ENCODE peak calls at places on chromosomes 5 and 9, in eight cellular contexts. One of them, this sample, is unnamed.
A peak's percentile ranks its signal among the peaks of the same experiment; 100 is the strongest.

GRCh38 chr9:96071245-96072124 is 196.0 kb downstream of the ERCC6L2 start:
- DNase-seq in pancreas: no peak
- DNase-seq in testis: peak; percentile 61
- DNase-seq in mammary epithelial cell: peak; percentile 17
- DNase-seq in endothelial cell: peak; percentile 51
- DNase-seq in PC-9: no peak
- DNase-seq in A549: peak; percentile 58
- DNase-seq in OCI-LY7: peak; percentile 16
- DNase-seq in this sample: no peak

GRCh38 chr5:23820764-23821471 is 313.5 kb downstream of the PRDM9 start:
- DNase-seq in pancreas: no peak
- DNase-seq in testis: no peak
- DNase-seq in mammary epithelial cell: peak; percentile 53
- DNase-seq in endothelial cell: no peak
- DNase-seq in PC-9: no peak
- DNase-seq in A549: peak; percentile 58
- DNase-seq in OCI-LY7: peak; percentile 1
- DNase-seq in this sample: no peak

GRCh38 chr9:124351672-124352468 is 63.4 kb downstream of the PSMB7 start:
- DNase-seq in pancreas: no peak
- DNase-seq in testis: no peak
- DNase-seq in mammary epithelial cell: no peak
- DNase-seq in endothelial cell: no peak
- DNase-seq in PC-9: no peak
- DNase-seq in A549: no peak
- DNase-seq in OCI-LY7: no peak
- DNase-seq in this sample: no peak

GRCh38 chr5:35223777-35224395 is 6.4 kb downstream of the PRLR start:
- DNase-seq in pancreas: no peak
- DNase-seq in testis: no peak
- DNase-seq in mammary epithelial cell: no peak
- DNase-seq in endothelial cell: no peak
- DNase-seq in PC-9: no peak
- DNase-seq in A549: no peak
- DNase-seq in OCI-LY7: no peak
- DNase-seq in this sample: no peak

GRCh38 chr5:90285581-90285980 is 124.0 kb downstream of the CETN3 start:
- DNase-seq in pancreas: no peak
- DNase-seq in testis: no peak
- DNase-seq in mammary epithelial cell: no peak
- DNase-seq in endothelial cell: no peak
- DNase-seq in PC-9: no peak
- DNase-seq in A549: no peak
- DNase-seq in OCI-LY7: no peak
- DNase-seq in this sample: no peak

GRCh38 chr9:133108794-133109641 is 12.0 kb downstream of the RALGDS start:
- DNase-seq in pancreas: no peak
- DNase-seq in testis: no peak
- DNase-seq in mammary epithelial cell: no peak
- DNase-seq in endothelial cell: no peak
- DNase-seq in PC-9: no peak
- DNase-seq in A549: no peak
- DNase-seq in OCI-LY7: no peak
- DNase-seq in this sample: no peak

GRCh38 chr5:125891326-125891725 is 531.9 kb upstream of the GRAMD2B start:
- DNase-seq in pancreas: no peak
- DNase-seq in testis: no peak
- DNase-seq in mammary epithelial cell: peak; percentile 57
- DNase-seq in endothelial cell: no peak
- DNase-seq in PC-9: no peak
- DNase-seq in A549: no peak
- DNase-seq in OCI-LY7: no peak
- DNase-seq in this sample: no peak

GRCh38 chr5:10595305-10595677 is 31.4 kb downstream of the ANKRD33B start:
- DNase-seq in pancreas: no peak
- DNase-seq in testis: no peak
- DNase-seq in mammary epithelial cell: peak; percentile 17
- DNase-seq in endothelial cell: no peak
- DNase-seq in PC-9: no peak
- DNase-seq in A549: no peak
- DNase-seq in OCI-LY7: no peak
- DNase-seq in this sample: no peak

GRCh38 chr5:109566361-109566760 is 123.4 kb upstream of the MAN2A1 start:
- DNase-seq in pancreas: no peak
- DNase-seq in testis: no peak
- DNase-seq in mammary epithelial cell: peak; percentile 78
- DNase-seq in endothelial cell: no peak
- DNase-seq in PC-9: no peak
- DNase-seq in A549: no peak
- DNase-seq in OCI-LY7: no peak
- DNase-seq in this sample: no peak

GRCh38 chr5:16957305-16958165 is 21.4 kb upstream of the MYO10 start:
- DNase-seq in pancreas: no peak
- DNase-seq in testis: peak; percentile 59
- DNase-seq in mammary epithelial cell: peak; percentile 93
- DNase-seq in endothelial cell: no peak
- DNase-seq in PC-9: no peak
- DNase-seq in A549: no peak
- DNase-seq in OCI-LY7: no peak
- DNase-seq in this sample: no peak

GRCh38 chr5:135140805-135141204 is 106.8 kb upstream of the PITX1 start:
- DNase-seq in pancreas: no peak
- DNase-seq in testis: no peak
- DNase-seq in mammary epithelial cell: peak; percentile 93
- DNase-seq in endothelial cell: no peak
- DNase-seq in PC-9: peak; percentile 76
- DNase-seq in A549: peak; percentile 80
- DNase-seq in OCI-LY7: peak; percentile 19
- DNase-seq in this sample: no peak

GRCh38 chr9:90141723-90142122 is 500.9 kb downstream of the DIRAS2 start:
- DNase-seq in pancreas: no peak
- DNase-seq in testis: no peak
- DNase-seq in mammary epithelial cell: peak; percentile 2
- DNase-seq in endothelial cell: no peak
- DNase-seq in PC-9: no peak
- DNase-seq in A549: peak; percentile 20
- DNase-seq in OCI-LY7: peak; percentile 48
- DNase-seq in this sample: no peak

GRCh38 chr5:140402258-140403074 is 833 bp downstream of the ANKHD1 start:
- DNase-seq in pancreas: no peak
- DNase-seq in testis: peak; percentile 53
- DNase-seq in mammary epithelial cell: peak; percentile 63
- DNase-seq in endothelial cell: peak; percentile 53
- DNase-seq in PC-9: peak; percentile 44
- DNase-seq in A549: peak; percentile 50
- DNase-seq in OCI-LY7: peak; percentile 73
- DNase-seq in this sample: peak; percentile 72

GRCh38 chr5:125750538-125751186 is 672.5 kb upstream of the GRAMD2B start:
- DNase-seq in pancreas: no peak
- DNase-seq in testis: no peak
- DNase-seq in mammary epithelial cell: peak; percentile 37
- DNase-seq in endothelial cell: no peak
- DNase-seq in PC-9: no peak
- DNase-seq in A549: no peak
- DNase-seq in OCI-LY7: no peak
- DNase-seq in this sample: no peak

GRCh38 chr5:179279347-179280094 is 65.7 kb downstream of the ADAMTS2 start:
- DNase-seq in pancreas: no peak
- DNase-seq in testis: no peak
- DNase-seq in mammary epithelial cell: no peak
- DNase-seq in endothelial cell: no peak
- DNase-seq in PC-9: no peak
- DNase-seq in A549: no peak
- DNase-seq in OCI-LY7: no peak
- DNase-seq in this sample: no peak

DNA sequence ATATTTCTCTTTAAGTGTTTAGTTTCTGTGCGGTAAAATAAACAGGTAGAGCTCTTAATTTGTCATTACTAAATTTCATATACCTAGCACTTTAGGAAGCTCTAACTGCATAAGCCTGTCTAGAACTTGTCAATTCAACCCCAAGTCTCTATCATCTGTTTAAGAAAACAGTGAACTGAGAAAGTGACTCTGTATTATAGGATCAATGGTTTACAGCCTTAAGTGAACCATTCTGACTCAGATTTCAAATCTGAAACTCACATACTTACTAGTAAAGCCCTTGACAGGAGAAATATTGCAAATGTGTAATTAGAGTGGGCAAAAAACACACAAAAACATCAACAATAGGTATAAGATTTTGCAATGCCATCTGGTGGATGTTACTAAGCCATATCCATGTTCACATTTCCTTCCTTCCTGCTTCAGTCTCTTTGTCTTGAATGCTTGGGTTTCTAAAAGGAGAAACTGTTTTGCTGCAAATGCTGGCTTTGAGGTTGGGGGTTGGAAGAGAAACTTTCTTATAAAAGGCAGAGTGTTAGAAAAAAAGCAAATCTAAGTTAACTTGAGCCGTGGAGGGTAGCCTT is 101.8 kb downstream of the DOCK8 start:
- DNase-seq in pancreas: no peak
- DNase-seq in testis: no peak
- DNase-seq in mammary epithelial cell: no peak
- DNase-seq in endothelial cell: no peak
- DNase-seq in PC-9: no peak
- DNase-seq in A549: no peak
- DNase-seq in OCI-LY7: peak; percentile 11
- DNase-seq in this sample: no peak
- TF ChIP-seq CTCF in pancreas: no peak
- TF ChIP-seq CTCF in testis: no peak
- TF ChIP-seq CTCF in mammary epithelial cell: peak; percentile 29
- TF ChIP-seq CTCF in endothelial cell: no peak
- TF ChIP-seq CTCF in PC-9: no peak
- TF ChIP-seq CTCF in A549: no peak
- TF ChIP-seq CTCF in OCI-LY7: peak; percentile 51
- TF ChIP-seq CTCF in this sample: no peak

GRCh38 chr9:130931508-130932150 is 7.4 kb downstream of the FIBCD1 start:
- DNase-seq in pancreas: no peak
- DNase-seq in testis: no peak
- DNase-seq in mammary epithelial cell: no peak
- DNase-seq in endothelial cell: no peak
- DNase-seq in PC-9: no peak
- DNase-seq in A549: no peak
- DNase-seq in OCI-LY7: no peak
- DNase-seq in this sample: no peak

GRCh38 chr9:130930804-130931349 is 8.2 kb downstream of the FIBCD1 start:
- DNase-seq in pancreas: no peak
- DNase-seq in testis: no peak
- DNase-seq in mammary epithelial cell: no peak
- DNase-seq in endothelial cell: no peak
- DNase-seq in PC-9: no peak
- DNase-seq in A549: no peak
- DNase-seq in OCI-LY7: no peak
- DNase-seq in this sample: no peak

GRCh38 chr9:130933114-130934046 is 5.7 kb downstream of the FIBCD1 start:
- DNase-seq in pancreas: no peak
- DNase-seq in testis: no peak
- DNase-seq in mammary epithelial cell: no peak
- DNase-seq in endothelial cell: no peak
- DNase-seq in PC-9: peak; percentile 55
- DNase-seq in A549: no peak
- DNase-seq in OCI-LY7: no peak
- DNase-seq in this sample: no peak

GRCh38 chr9:130934246-130934645 is 4.8 kb downstream of the FIBCD1 start:
- DNase-seq in pancreas: no peak
- DNase-seq in testis: no peak
- DNase-seq in mammary epithelial cell: no peak
- DNase-seq in endothelial cell: no peak
- DNase-seq in PC-9: no peak
- DNase-seq in A549: no peak
- DNase-seq in OCI-LY7: no peak
- DNase-seq in this sample: no peak

DNA sequence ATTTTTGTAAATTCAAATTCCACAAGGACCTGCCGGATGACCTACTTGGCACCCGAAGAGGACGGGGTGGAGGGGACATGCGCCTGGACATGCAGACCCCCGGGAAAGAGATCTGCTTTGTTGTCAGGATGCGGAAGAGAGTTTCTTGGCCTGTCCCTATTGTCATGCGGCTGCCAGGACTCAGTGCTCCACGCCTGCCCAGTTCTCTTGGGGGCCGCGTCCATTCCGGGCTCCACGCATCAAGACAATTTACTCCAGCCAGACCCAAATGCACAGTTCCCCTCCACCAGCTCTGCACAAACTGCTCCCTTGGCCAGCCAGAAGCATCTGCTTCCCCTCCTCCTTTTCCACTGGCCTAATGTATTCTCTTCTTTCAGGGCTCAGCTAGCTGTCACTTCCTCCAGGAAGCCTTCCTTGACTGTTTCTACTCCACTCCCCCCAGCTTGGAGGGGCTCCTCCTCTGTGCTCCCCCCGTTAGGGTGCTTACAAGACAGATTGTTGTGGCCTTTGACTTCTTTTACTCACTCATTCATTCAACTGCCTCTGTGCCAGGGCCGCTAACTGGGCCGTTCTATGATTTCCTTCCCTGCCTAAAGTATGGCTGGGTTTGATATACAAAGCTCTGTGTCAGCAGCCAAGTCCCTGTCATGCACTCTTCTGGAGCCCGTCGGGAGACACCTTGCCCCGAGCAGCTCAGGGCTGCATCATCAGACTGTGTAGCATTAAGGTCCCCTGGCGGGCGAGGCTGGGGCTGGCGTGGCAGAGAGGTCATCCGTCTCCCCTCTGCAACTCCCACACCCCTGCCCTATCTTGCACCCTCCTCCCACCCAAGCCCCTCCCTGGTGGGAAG is 6.6 kb downstream of the FIBCD1 start:
- DNase-seq in pancreas: no peak
- DNase-seq in testis: no peak
- DNase-seq in mammary epithelial cell: no peak
- DNase-seq in endothelial cell: no peak
- DNase-seq in PC-9: peak; percentile 42
- DNase-seq in A549: no peak
- DNase-seq in OCI-LY7: no peak
- DNase-seq in this sample: no peak
- TF ChIP-seq CTCF in pancreas: no peak
- TF ChIP-seq CTCF in testis: no peak
- TF ChIP-seq CTCF in mammary epithelial cell: peak; percentile 25
- TF ChIP-seq CTCF in endothelial cell: no peak
- TF ChIP-seq CTCF in PC-9: peak; percentile 40
- TF ChIP-seq CTCF in A549: no peak
- TF ChIP-seq CTCF in OCI-LY7: no peak
- TF ChIP-seq CTCF in this sample: peak; percentile 14

DNA sequence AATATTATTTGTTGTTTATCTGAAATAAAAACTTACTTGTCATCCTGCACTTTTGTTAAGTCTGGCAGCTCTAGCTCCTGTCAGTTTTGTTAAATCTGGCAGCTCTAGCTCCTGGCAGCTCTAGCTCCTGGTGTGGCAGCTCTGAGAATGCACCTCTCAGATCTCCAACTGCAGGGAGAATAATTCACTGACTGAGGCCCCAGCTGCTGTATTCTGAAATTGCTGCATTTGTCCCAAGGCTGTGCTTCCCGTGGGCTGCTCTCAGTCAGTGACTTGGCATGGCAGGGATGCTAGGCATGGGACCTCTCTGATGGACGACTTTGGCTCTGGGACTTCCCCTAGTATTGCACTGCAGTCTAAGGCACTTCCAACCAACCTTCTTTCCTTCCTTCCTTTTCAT is 475.7 kb downstream of the CCDC171 start:
- DNase-seq in pancreas: no peak
- DNase-seq in testis: no peak
- DNase-seq in mammary epithelial cell: no peak
- DNase-seq in endothelial cell: no peak
- DNase-seq in PC-9: no peak
- DNase-seq in A549: no peak
- DNase-seq in OCI-LY7: no peak
- DNase-seq in this sample: no peak
- TF ChIP-seq CTCF in pancreas: no peak
- TF ChIP-seq CTCF in testis: no peak
- TF ChIP-seq CTCF in mammary epithelial cell: no peak
- TF ChIP-seq CTCF in endothelial cell: no peak
- TF ChIP-seq CTCF in PC-9: no peak
- TF ChIP-seq CTCF in A549: no peak
- TF ChIP-seq CTCF in OCI-LY7: no peak
- TF ChIP-seq CTCF in this sample: no peak

GRCh38 chr5:177096162-177097015 is 9.7 kb downstream of the FGFR4 start:
- DNase-seq in pancreas: no peak
- DNase-seq in testis: no peak
- DNase-seq in mammary epithelial cell: no peak
- DNase-seq in endothelial cell: no peak
- DNase-seq in PC-9: no peak
- DNase-seq in A549: no peak
- DNase-seq in OCI-LY7: no peak
- DNase-seq in this sample: no peak
- TF ChIP-seq CTCF in pancreas: no peak
- TF ChIP-seq CTCF in testis: no peak
- TF ChIP-seq CTCF in mammary epithelial cell: no peak
- TF ChIP-seq CTCF in endothelial cell: no peak
- TF ChIP-seq CTCF in PC-9: no peak
- TF ChIP-seq CTCF in A549: no peak
- TF ChIP-seq CTCF in OCI-LY7: no peak
- TF ChIP-seq CTCF in this sample: no peak